ENCODE peak calls at places on chromosome X, in nine cellular contexts. One of them, this sample, is unnamed.
A peak's percentile ranks its signal among the peaks of the same experiment; 100 is the strongest.

GRCh38 chrX:135498236-135498635 is 22.2 kb upstream of the INTS6L start:
- DNase-seq in activated CD8-positive, alpha-beta T cell treated with anti-CD3 and anti-CD28 coated beads for 36 hours: no peak
- DNase-seq in sciatic nerve: no peak
- DNase-seq in KBM-7: no peak
- DNase-seq in posterior vena cava: no peak
- DNase-seq in ovary: no peak
- DNase-seq in fibroblast of mammary gland: no peak
- DNase-seq in RPMI7951: no peak
- DNase-seq in bronchial epithelial cell: no peak
- DNase-seq in this sample: no peak

GRCh38 chrX:23503835-23504539 is 163.3 kb upstream of the PRDX4 start:
- DNase-seq in activated CD8-positive, alpha-beta T cell treated with anti-CD3 and anti-CD28 coated beads for 36 hours: no peak
- DNase-seq in sciatic nerve: no peak
- DNase-seq in KBM-7: no peak
- DNase-seq in posterior vena cava: no peak
- DNase-seq in ovary: no peak
- DNase-seq in fibroblast of mammary gland: peak; percentile 87
- DNase-seq in RPMI7951: peak; percentile 96
- DNase-seq in bronchial epithelial cell: peak; percentile 88
- DNase-seq in this sample: peak; percentile 82

GRCh38 chrX:22247169-22247568 is 25.5 kb upstream of the CBLL2 start:
- DNase-seq in activated CD8-positive, alpha-beta T cell treated with anti-CD3 and anti-CD28 coated beads for 36 hours: no peak
- DNase-seq in sciatic nerve: no peak
- DNase-seq in KBM-7: no peak
- DNase-seq in posterior vena cava: no peak
- DNase-seq in ovary: no peak
- DNase-seq in fibroblast of mammary gland: no peak
- DNase-seq in RPMI7951: no peak
- DNase-seq in bronchial epithelial cell: peak; percentile 20
- DNase-seq in this sample: no peak

GRCh38 chrX:105260291-105261043 is 40.0 kb upstream of the TEX13A start:
- DNase-seq in activated CD8-positive, alpha-beta T cell treated with anti-CD3 and anti-CD28 coated beads for 36 hours: no peak
- DNase-seq in sciatic nerve: no peak
- DNase-seq in KBM-7: no peak
- DNase-seq in posterior vena cava: peak; percentile 68
- DNase-seq in ovary: no peak
- DNase-seq in fibroblast of mammary gland: no peak
- DNase-seq in RPMI7951: no peak
- DNase-seq in bronchial epithelial cell: no peak
- DNase-seq in this sample: no peak

GRCh38 chrX:14591976-14592375 is 62.6 kb downstream of the GLRA2 start:
- DNase-seq in activated CD8-positive, alpha-beta T cell treated with anti-CD3 and anti-CD28 coated beads for 36 hours: no peak
- DNase-seq in sciatic nerve: no peak
- DNase-seq in KBM-7: no peak
- DNase-seq in posterior vena cava: no peak
- DNase-seq in ovary: no peak
- DNase-seq in fibroblast of mammary gland: peak; percentile 36
- DNase-seq in RPMI7951: no peak
- DNase-seq in bronchial epithelial cell: peak; percentile 0
- DNase-seq in this sample: no peak

GRCh38 chrX:138756234-138756633 is 44.7 kb upstream of the FGF13 start:
- DNase-seq in activated CD8-positive, alpha-beta T cell treated with anti-CD3 and anti-CD28 coated beads for 36 hours: no peak
- DNase-seq in sciatic nerve: peak; percentile 60
- DNase-seq in KBM-7: no peak
- DNase-seq in posterior vena cava: no peak
- DNase-seq in ovary: peak; percentile 44
- DNase-seq in fibroblast of mammary gland: peak; percentile 56
- DNase-seq in RPMI7951: peak; percentile 4
- DNase-seq in bronchial epithelial cell: peak; percentile 32
- DNase-seq in this sample: peak; percentile 3

GRCh38 chrX:33307954-33308353 is 96.6 kb upstream of the DMD start:
- DNase-seq in activated CD8-positive, alpha-beta T cell treated with anti-CD3 and anti-CD28 coated beads for 36 hours: no peak
- DNase-seq in sciatic nerve: no peak
- DNase-seq in KBM-7: no peak
- DNase-seq in posterior vena cava: no peak
- DNase-seq in ovary: no peak
- DNase-seq in fibroblast of mammary gland: peak; percentile 57
- DNase-seq in RPMI7951: peak; percentile 0
- DNase-seq in bronchial epithelial cell: peak; percentile 58
- DNase-seq in this sample: no peak

GRCh38 chrX:113973706-113974105 is 610.2 kb upstream of the HTR2C start:
- DNase-seq in activated CD8-positive, alpha-beta T cell treated with anti-CD3 and anti-CD28 coated beads for 36 hours: no peak
- DNase-seq in sciatic nerve: no peak
- DNase-seq in KBM-7: no peak
- DNase-seq in posterior vena cava: no peak
- DNase-seq in ovary: no peak
- DNase-seq in fibroblast of mammary gland: no peak
- DNase-seq in RPMI7951: no peak
- DNase-seq in bronchial epithelial cell: no peak
- DNase-seq in this sample: no peak

GRCh38 chrX:10189317-10190268 is 32.8 kb downstream of the CLCN4 start:
- DNase-seq in activated CD8-positive, alpha-beta T cell treated with anti-CD3 and anti-CD28 coated beads for 36 hours: peak; percentile 71
- DNase-seq in sciatic nerve: peak; percentile 90
- DNase-seq in KBM-7: peak; percentile 83
- DNase-seq in posterior vena cava: peak; percentile 89
- DNase-seq in ovary: peak; percentile 79
- DNase-seq in fibroblast of mammary gland: peak; percentile 67
- DNase-seq in RPMI7951: peak; percentile 60
- DNase-seq in bronchial epithelial cell: peak; percentile 29
- DNase-seq in this sample: peak; percentile 58

GRCh38 chrX:19514791-19515614 is at the start of gene MAP3K15:
- DNase-seq in activated CD8-positive, alpha-beta T cell treated with anti-CD3 and anti-CD28 coated beads for 36 hours: peak; percentile 24
- DNase-seq in sciatic nerve: no peak
- DNase-seq in KBM-7: peak; percentile 66
- DNase-seq in posterior vena cava: no peak
- DNase-seq in ovary: peak; percentile 62
- DNase-seq in fibroblast of mammary gland: peak; percentile 3
- DNase-seq in RPMI7951: peak; percentile 18
- DNase-seq in bronchial epithelial cell: no peak
- DNase-seq in this sample: peak; percentile 1

GRCh38 chrX:22163306-22163705 is 109.4 kb upstream of the CBLL2 start:
- DNase-seq in activated CD8-positive, alpha-beta T cell treated with anti-CD3 and anti-CD28 coated beads for 36 hours: no peak
- DNase-seq in sciatic nerve: no peak
- DNase-seq in KBM-7: no peak
- DNase-seq in posterior vena cava: no peak
- DNase-seq in ovary: no peak
- DNase-seq in fibroblast of mammary gland: no peak
- DNase-seq in RPMI7951: no peak
- DNase-seq in bronchial epithelial cell: no peak
- DNase-seq in this sample: no peak

GRCh38 chrX:111083101-111083500 is 12.9 kb upstream of the PAK3 start:
- DNase-seq in activated CD8-positive, alpha-beta T cell treated with anti-CD3 and anti-CD28 coated beads for 36 hours: no peak
- DNase-seq in sciatic nerve: no peak
- DNase-seq in KBM-7: no peak
- DNase-seq in posterior vena cava: no peak
- DNase-seq in ovary: no peak
- DNase-seq in fibroblast of mammary gland: peak; percentile 15
- DNase-seq in RPMI7951: peak; percentile 31
- DNase-seq in bronchial epithelial cell: no peak
- DNase-seq in this sample: no peak

GRCh38 chrX:50769389-50770063 is 44.5 kb downstream of the SHROOM4 start:
- DNase-seq in activated CD8-positive, alpha-beta T cell treated with anti-CD3 and anti-CD28 coated beads for 36 hours: no peak
- DNase-seq in sciatic nerve: no peak
- DNase-seq in KBM-7: no peak
- DNase-seq in posterior vena cava: no peak
- DNase-seq in ovary: no peak
- DNase-seq in fibroblast of mammary gland: no peak
- DNase-seq in RPMI7951: peak; percentile 37
- DNase-seq in bronchial epithelial cell: peak; percentile 19
- DNase-seq in this sample: peak; percentile 86

GRCh38 chrX:150478496-150479492 is 89.6 kb upstream of the MTM1 start:
- DNase-seq in activated CD8-positive, alpha-beta T cell treated with anti-CD3 and anti-CD28 coated beads for 36 hours: peak; percentile 67
- DNase-seq in sciatic nerve: no peak
- DNase-seq in KBM-7: no peak
- DNase-seq in posterior vena cava: no peak
- DNase-seq in ovary: no peak
- DNase-seq in fibroblast of mammary gland: no peak
- DNase-seq in RPMI7951: no peak
- DNase-seq in bronchial epithelial cell: no peak
- DNase-seq in this sample: no peak

GRCh38 chrX:70635227-70635626 is 190.6 kb downstream of the DLG3 start:
- DNase-seq in activated CD8-positive, alpha-beta T cell treated with anti-CD3 and anti-CD28 coated beads for 36 hours: no peak
- DNase-seq in sciatic nerve: no peak
- DNase-seq in KBM-7: no peak
- DNase-seq in posterior vena cava: no peak
- DNase-seq in ovary: no peak
- DNase-seq in fibroblast of mammary gland: no peak
- DNase-seq in RPMI7951: no peak
- DNase-seq in bronchial epithelial cell: no peak
- DNase-seq in this sample: no peak